ENCODE peak calls at places on chromosome 7, in five cellular contexts. P is osteocyte, F is AG04449, K is astrocyte of the cerebellum, L is RWPE1. R is an unnamed sample.

GRCh38 chr7:155007947-155008346 is 5.0 kb upstream of the PAXIP1 start:
- DNase-seq in P (no peak), F (no peak), K (no peak), L (no peak), R (no peak)

GRCh38 chr7:52944916-52945315 is 90.5 kb upstream of the POM121L12 start:
- DNase-seq in P (no peak), F (no peak), K (no peak), L (peak; percentile 5), R (peak; percentile 58)

GRCh38 chr7:33870120-33870519 is 35.2 kb upstream of the BMPER start:
- DNase-seq in P (no peak), F (no peak), K (no peak), L (no peak), R (no peak)

GRCh38 chr7:95323410-95324129 is 762 bp downstream of the PON1 start:
- DNase-seq in P (no peak), F (no peak), K (no peak), L (no peak), R (no peak)

GRCh38 chr7:82376739-82377138 is 66.8 kb downstream of the CACNA2D1 start:
- DNase-seq in P (no peak), F (no peak), K (no peak), L (no peak), R (no peak)

GRCh38 chr7:77409739-77410545 is 6.2 kb downstream of the GSAP start:
- DNase-seq in P (no peak), F (peak; percentile 75), K (no peak), L (peak; percentile 56), R (peak; percentile 53)

GRCh38 chr7:102306916-102307677 is 20.4 kb downstream of the SH2B2 start:
- DNase-seq in P (peak; percentile 93), F (no peak), K (no peak), L (no peak), R (peak; percentile 69)

GRCh38 chr7:151544183-151544582 is 24.5 kb upstream of the RHEB start:
- DNase-seq in P (peak; percentile 38), F (no peak), K (no peak), L (no peak), R (no peak)

GRCh38 chr7:21869785-21870402 is 75.8 kb downstream of the CDCA7L start:
- DNase-seq in P (no peak), F (no peak), K (no peak), L (no peak), R (peak; percentile 18)

GRCh38 chr7:112186300-112186699 is 19.9 kb downstream of the DOCK4 start:
- DNase-seq in P (no peak), F (no peak), K (no peak), L (no peak), R (no peak)

GRCh38 chr7:127943541-127944521 is 87.4 kb downstream of the LRRC4 start:
- DNase-seq in P (no peak), F (no peak), K (peak; percentile 76), L (no peak), R (no peak)

GRCh38 chr7:157007470-157008066 is 2.9 kb downstream of the MNX1 start:
- DNase-seq in P (no peak), F (no peak), K (no peak), L (no peak), R (no peak)

GRCh38 chr7:114415054-114415997 is 711 bp downstream of the FOXP2 start:
- DNase-seq in P (no peak), F (no peak), K (no peak), L (no peak), R (no peak)

GRCh38 chr7:127650842-127651555 is 995 bp upstream of the SND1 start:
- DNase-seq in P (no peak), F (no peak), K (no peak), L (peak; percentile 36), R (no peak)

GRCh38 chr7:27922907-27923306 is 182.9 kb downstream of the TAX1BP1 start:
- DNase-seq in P (no peak), F (no peak), K (no peak), L (no peak), R (no peak)

GRCh38 chr7:22292519-22292918 is 64.4 kb downstream of the RAPGEF5 start:
- DNase-seq in P (no peak), F (no peak), K (no peak), L (no peak), R (no peak)

GRCh38 chr7:48244902-48245301 is 73.6 kb downstream of the ABCA13 start:
- DNase-seq in P (no peak), F (no peak), K (peak; percentile 82), L (no peak), R (no peak)

GRCh38 chr7:152597514-152597913 is 78.4 kb downstream of the XRCC2 start:
- DNase-seq in P (no peak), F (no peak), K (no peak), L (no peak), R (no peak)

GRCh38 chr7:7992502-7992901 is 23.9 kb downstream of the GLCCI1 start:
- DNase-seq in P (no peak), F (no peak), K (no peak), L (no peak), R (no peak)

GRCh38 chr7:47435889-47436312 is 146.0 kb downstream of the TNS3 start:
- DNase-seq in P (no peak), F (peak; percentile 59), K (peak; percentile 66), L (peak; percentile 68), R (no peak)

GRCh38 chr7:19442016-19442785 is 266.6 kb downstream of the POLR1F start:
- DNase-seq in P (no peak), F (peak; percentile 21), K (peak; percentile 46), L (peak; percentile 61), R (peak; percentile 7)
- TF ChIP-seq CTCF in P (peak; percentile 67), F (peak; percentile 77), K (peak; percentile 66), L (peak; percentile 37), R (peak; percentile 62)

GRCh38 chr7:50513166-50513871 is 51.9 kb downstream of the DDC start:
- DNase-seq in P (no peak), F (no peak), K (no peak), L (no peak), R (no peak)
- TF ChIP-seq CTCF in P (no peak), F (no peak), K (no peak), L (no peak), R (no peak)

GRCh38 chr7:143389316-143390097 is 8.4 kb downstream of the ZYX start:
- DNase-seq in P (no peak), F (no peak), K (no peak), L (no peak), R (no peak)
- TF ChIP-seq CTCF in P (no peak), F (no peak), K (no peak), L (no peak), R (no peak)

GRCh38 chr7:140005754-140006503 is 56.8 kb downstream of the PARP12 start:
- DNase-seq in P (no peak), F (no peak), K (no peak), L (no peak), R (no peak)
- TF ChIP-seq CTCF in P (peak; percentile 48), F (peak; percentile 57), K (peak; percentile 50), L (no peak), R (peak; percentile 44)

DNA sequence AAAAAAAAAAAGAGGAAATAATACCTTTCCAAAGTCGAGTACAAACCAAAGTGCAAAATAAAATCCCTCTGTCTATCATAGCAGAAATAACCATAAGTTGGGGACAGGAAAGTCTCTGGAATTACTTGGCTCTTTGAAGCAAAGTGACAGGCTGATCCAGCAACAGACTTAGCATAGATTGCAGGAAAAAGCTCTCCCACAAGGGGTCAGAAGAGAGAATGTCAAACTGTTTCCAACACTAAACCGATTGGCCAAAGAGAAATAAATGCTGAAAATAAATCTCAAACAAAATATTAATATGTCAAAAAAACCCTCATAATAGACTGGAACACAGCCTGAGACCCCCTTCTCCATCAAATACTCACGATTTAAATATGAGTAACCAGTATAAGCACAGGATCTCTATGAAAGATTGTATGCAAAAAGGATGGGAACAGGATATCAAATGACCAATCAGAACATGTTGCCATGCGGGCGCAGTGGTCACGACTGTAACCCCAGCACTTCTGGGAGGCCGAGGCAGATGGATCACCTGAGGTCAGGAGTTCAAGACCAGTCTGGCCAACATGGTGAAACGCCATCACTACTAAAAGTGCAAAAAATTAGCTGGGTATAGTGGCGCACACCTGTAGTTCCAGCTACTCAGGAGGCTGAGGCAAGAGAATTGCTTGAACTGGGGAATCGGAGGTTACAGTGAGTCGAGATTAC is 1000.7 kb upstream of the LRRN3 start:
- DNase-seq in P (no peak), F (no peak), K (peak; percentile 12), L (no peak), R (no peak)
- TF ChIP-seq CTCF in P (peak; percentile 66), F (peak; percentile 33), K (peak; percentile 56), L (peak; percentile 28), R (peak; percentile 49)

GRCh38 chr7:74482629-74483401 is 29.1 kb downstream of the GTF2IRD1 start:
- DNase-seq in P (no peak), F (peak; percentile 94), K (peak; percentile 96), L (peak; percentile 79), R (peak; percentile 88)
- TF ChIP-seq CTCF in P (no peak), F (no peak), K (no peak), L (no peak), R (no peak)